ENCODE peak calls at places on chromosomes 7 and 10, in seven cellular contexts. U is astrocyte of the spinal cord, M is GM20000, I is body of pancreas, Y is AG04450, R is stomach, Q is esophagus squamous epithelium. P is an unnamed sample.

GRCh38 chr10:46292573-46293023 is 5.8 kb downstream of the ANTXRL start:
- DNase-seq in U (no peak), Q (no peak), R (no peak), M (no peak), I (no peak), Y (no peak), P (no peak)

GRCh38 chr10:49323171-49323895 is 24.4 kb downstream of the C10orf71 start:
- DNase-seq in Q (no peak), Y (no peak), R (peak), U (no peak), M (no peak), I (no peak), P (no peak)

GRCh38 chr7:157425137-157425731 is 88.4 kb downstream of the DNAJB6 start:
- DNase-seq in U (no peak), M (no peak), I (no peak), Q (no peak), Y (no peak), R (no peak), P (no peak)

GRCh38 chr10:64394744-64395143 is 873.5 kb downstream of the REEP3 start:
- DNase-seq in M (no peak), Q (no peak), Y (peak), R (no peak), U (peak), I (no peak), P (no peak)

GRCh38 chr7:108808556-108808955 is 238.9 kb downstream of the DNAJB9 start:
- DNase-seq in R (no peak), Y (no peak), I (no peak), U (no peak), Q (no peak), M (no peak), P (no peak)

GRCh38 chr10:79203833-79204232 is 135.1 kb downstream of the ZMIZ1 start:
- DNase-seq in M (no peak), R (no peak), I (no peak), U (no peak), Q (no peak), Y (no peak), P (no peak)

GRCh38 chr7:22812350-22812749 is 10.3 kb downstream of the TOMM7 start:
- DNase-seq in M (no peak), R (no peak), Q (no peak), I (no peak), U (no peak), Y (no peak), P (no peak)

GRCh38 chr7:158411232-158411950 is 176.2 kb downstream of the PTPRN2 start:
- DNase-seq in M (no peak), Y (no peak), I (no peak), U (no peak), Q (no peak), R (no peak), P (no peak)

GRCh38 chr7:47739901-47740300 is 158.0 kb upstream of the TNS3 start:
- DNase-seq in Y (no peak), R (no peak), I (no peak), M (no peak), Q (no peak), U (no peak), P (no peak)

GRCh38 chr7:123198668-123199652 is 809 bp downstream of the SLC13A1 start:
- DNase-seq in Y (no peak), R (peak), M (no peak), I (peak), U (no peak), Q (no peak), P (no peak)

GRCh38 chr10:44981172-44982113 is 2.8 kb upstream of the DEPP1 start:
- DNase-seq in I (peak), Q (no peak), M (peak), U (peak), Y (peak), R (no peak), P (no peak)

GRCh38 chr7:20438665-20439376 is 108.1 kb downstream of the ITGB8 start:
- DNase-seq in R (no peak), Q (no peak), U (no peak), I (no peak), Y (no peak), M (peak), P (no peak)

GRCh38 chr7:157433628-157434027 is 96.8 kb downstream of the DNAJB6 start:
- DNase-seq in M (no peak), U (no peak), Y (no peak), I (no peak), R (peak), Q (no peak), P (no peak)

GRCh38 chr7:96887426-96887825 is 117.9 kb upstream of the DLX6 start:
- DNase-seq in Q (no peak), U (peak), R (no peak), M (no peak), Y (no peak), I (no peak), P (no peak)

GRCh38 chr10:26519803-26520202 is 81.7 kb downstream of the APBB1IP start:
- DNase-seq in I (no peak), Q (no peak), U (no peak), Y (no peak), R (no peak), M (no peak), P (no peak)

GRCh38 chr7:55105952-55106351 is 87.1 kb downstream of the EGFR start:
- DNase-seq in Y (no peak), I (no peak), R (no peak), U (no peak), M (no peak), Q (no peak), P (no peak)

GRCh38 chr10:79242620-79243152 is 104.6 kb upstream of the PPIF start:
- DNase-seq in U (peak), I (peak), Y (peak), R (peak), Q (no peak), M (peak), P (peak)

GRCh38 chr10:104334965-104335650 is 3.2 kb downstream of the ITPRIP start:
- DNase-seq in Q (no peak), Y (no peak), M (no peak), U (peak), R (no peak), I (no peak), P (no peak)

GRCh38 chr7:94514140-94514889 is 4.7 kb downstream of the CASD1 start:
- DNase-seq in Y (no peak), I (no peak), U (no peak), M (no peak), R (no peak), Q (no peak), P (no peak)

GRCh38 chr10:124547651-124548168 is 86.1 kb downstream of the LHPP start:
- DNase-seq in Q (no peak), M (no peak), I (no peak), U (no peak), R (no peak), Y (no peak), P (no peak)

GRCh38 chr7:95527033-95527775 is 41.5 kb downstream of the ASB4 start:
- DNase-seq in R (no peak), Y (no peak), U (peak), I (peak), M (peak), Q (no peak), P (peak)

GRCh38 chr10:128055061-128055868 is 71.0 kb downstream of the MKI67 start:
- DNase-seq in M (no peak), Q (no peak), R (no peak), U (no peak), Y (no peak), I (no peak), P (no peak)

GRCh38 chr7:33774762-33775523 is 130.4 kb upstream of the BMPER start:
- DNase-seq in R (peak), U (peak), Q (no peak), I (peak), M (no peak), Y (peak), P (peak)

GRCh38 chr7:27235387-27236052 is 7.1 kb upstream of the EVX1 start:
- DNase-seq in I (peak), M (no peak), Y (no peak), Q (no peak), R (peak), U (no peak), P (no peak)

GRCh38 chr10:71263376-71263775 is 51.0 kb downstream of the UNC5B start:
- DNase-seq in M (no peak), I (no peak), R (no peak), Y (no peak), U (no peak), Q (no peak), P (no peak)

GRCh38 chr7:26399309-26399610 is 107.6 kb downstream of the SNX10 start:
- DNase-seq in Q (no peak), I (peak), Y (no peak), R (peak), M (no peak), U (peak), P (no peak)

GRCh38 chr7:109246330-109247077 is 676.8 kb downstream of the DNAJB9 start:
- DNase-seq in Y (no peak), U (no peak), I (peak), M (no peak), R (peak), Q (no peak), P (no peak)

GRCh38 chr10:54559498-54559897 is 241.5 kb downstream of the PCDH15 start:
- DNase-seq in Q (no peak), Y (no peak), M (no peak), I (no peak), R (no peak), U (peak), P (no peak)

GRCh38 chr10:76558996-76559888 is 1078.4 kb downstream of the KCNMA1 start:
- DNase-seq in Q (no peak), M (no peak), Y (no peak), R (no peak), I (no peak), U (peak), P (peak)

GRCh38 chr7:75977741-75978140 is 16.7 kb downstream of the TMEM120A start:
- DNase-seq in Q (no peak), M (no peak), I (peak), Y (no peak), U (no peak), R (no peak), P (no peak)

GRCh38 chr10:4316166-4316810 is 509.7 kb upstream of the AKR1E2 start:
- DNase-seq in M (no peak), Q (no peak), I (no peak), R (no peak), Y (peak), U (peak), P (peak)

GRCh38 chr10:110391541-110391940 is 86.8 kb upstream of the SMNDC1 start:
- DNase-seq in R (no peak), I (no peak), U (no peak), Q (no peak), Y (no peak), M (no peak), P (no peak)

GRCh38 chr7:119664601-119665000 is 608.4 kb upstream of the KCND2 start:
- DNase-seq in M (no peak), I (no peak), Q (no peak), Y (peak), R (no peak), U (peak), P (no peak)

GRCh38 chr7:29297194-29297890 is 102.8 kb downstream of the CHN2 start:
- DNase-seq in Y (no peak), R (no peak), I (no peak), Q (no peak), U (no peak), M (no peak), P (no peak)

GRCh38 chr7:45155941-45156340 is 1.6 kb upstream of the RAMP3 start:
- DNase-seq in M (no peak), Q (no peak), Y (no peak), R (no peak), U (no peak), I (no peak), P (no peak)

GRCh38 chr7:23022258-23022745 is 8.4 kb upstream of the HYCC1 start:
- DNase-seq in R (no peak), U (peak), I (no peak), M (no peak), Y (peak), Q (no peak), P (peak)

GRCh38 chr7:120925392-120925791 is 25.2 kb upstream of the ING3 start:
- DNase-seq in Q (no peak), Y (no peak), I (no peak), R (no peak), M (no peak), U (no peak), P (no peak)

GRCh38 chr10:110827410-110827809 is 44.3 kb upstream of the PDCD4 start:
- DNase-seq in I (no peak), M (no peak), Y (peak), U (peak), Q (no peak), R (no peak), P (no peak)

GRCh38 chr7:106660862-106661720 is at the start of gene CCDC71L:
- DNase-seq in M (peak), Q (peak), Y (peak), U (peak), I (peak), R (peak), P (peak)

GRCh38 chr7:135245826-135246825 is 12.5 kb downstream of the STRA8 start:
- DNase-seq in Q (no peak), U (no peak), Y (no peak), I (no peak), R (peak), M (no peak), P (no peak)

GRCh38 chr7:135249901-135250300 is 16.3 kb downstream of the STRA8 start:
- DNase-seq in Q (no peak), I (no peak), U (no peak), R (no peak), Y (no peak), M (no peak), P (no peak)

GRCh38 chr7:135248546-135248945 is 14.9 kb downstream of the STRA8 start:
- DNase-seq in R (no peak), U (no peak), I (no peak), Y (no peak), Q (no peak), M (no peak), P (no peak)

GRCh38 chr7:135245226-135245625 is 11.6 kb downstream of the STRA8 start:
- DNase-seq in Y (no peak), R (no peak), M (no peak), U (no peak), Q (no peak), I (no peak), P (no peak)

DNA sequence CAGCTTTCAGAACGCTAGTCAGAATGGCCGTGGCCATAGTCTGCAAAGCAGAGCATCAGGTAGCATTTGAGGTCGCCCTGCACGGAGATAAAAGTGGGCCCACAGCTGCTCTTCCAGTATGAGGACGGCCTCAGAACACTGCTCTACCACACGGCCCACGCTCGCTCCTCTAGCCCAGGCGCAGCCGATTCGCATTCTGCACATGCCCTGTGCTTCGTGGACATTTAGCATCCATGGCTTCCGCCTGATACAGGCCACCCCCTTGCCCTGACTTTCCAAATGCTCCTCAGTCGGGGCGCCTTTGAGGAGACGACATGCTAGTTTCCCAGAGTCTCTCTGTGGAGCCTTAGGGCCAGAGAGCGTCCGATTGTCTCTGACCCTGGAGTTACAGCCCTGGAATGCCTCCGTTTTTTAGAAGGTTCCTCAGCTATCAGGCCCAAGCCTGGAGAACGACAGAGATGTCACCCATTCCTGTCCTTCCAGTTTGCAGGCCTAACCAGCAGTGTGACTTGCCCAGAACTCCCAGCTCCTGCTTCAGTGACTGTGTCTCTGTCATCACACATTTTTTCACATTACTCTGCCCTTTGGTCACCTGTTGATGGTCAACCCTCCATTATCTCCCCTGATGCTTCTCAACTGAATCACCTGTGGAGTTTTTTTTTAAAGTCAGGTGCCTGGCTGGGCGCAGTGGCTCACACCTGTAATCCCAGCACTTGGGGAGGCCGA is 14.3 kb downstream of the STRA8 start:
- DNase-seq in R (no peak), Y (no peak), M (no peak), Q (no peak), U (no peak), I (no peak), P (no peak)
- TF ChIP-seq CTCF in R (no peak), Y (no peak), M (no peak), Q (no peak), U (no peak), I (no peak), P (no peak)

GRCh38 chr7:38318803-38319416 is 45.5 kb upstream of the TARP start:
- DNase-seq in U (peak), I (peak), R (no peak), M (peak), Y (peak), Q (no peak), P (peak)
- TF ChIP-seq CTCF in U (peak), I (peak), R (peak), M (peak), Y (peak), Q (no peak), P (peak)

GRCh38 chr10:24950439-24950838 is 2.0 kb downstream of the PRTFDC1 start:
- DNase-seq in R (no peak), I (no peak), Y (no peak), Q (no peak), M (no peak), U (no peak), P (no peak)

GRCh38 chr10:24949616-24950015 is 2.8 kb downstream of the PRTFDC1 start:
- DNase-seq in M (no peak), Q (no peak), Y (no peak), U (no peak), R (no peak), I (no peak), P (no peak)

GRCh38 chr10:24947304-24948097 is 4.9 kb downstream of the PRTFDC1 start:
- DNase-seq in I (no peak), R (no peak), M (no peak), U (peak), Q (no peak), Y (no peak), P (no peak)

GRCh38 chr10:24944512-24945255 is 7.7 kb downstream of the PRTFDC1 start:
- DNase-seq in Q (no peak), M (no peak), I (peak), U (peak), Y (no peak), R (peak), P (no peak)
- TF ChIP-seq CTCF in Q (no peak), M (no peak), I (no peak), U (no peak), Y (no peak), R (no peak), P (no peak)

GRCh38 chr7:128235469-128235868 is 5.6 kb upstream of the LEP start:
- DNase-seq in U (no peak), I (no peak), R (no peak), Q (no peak), Y (no peak), M (no peak), P (no peak)
- TF ChIP-seq CTCF in U (no peak), I (no peak), R (no peak), Q (no peak), Y (no peak), M (no peak), P (no peak)